ENCODE peak calls at places on chromosomes 3 and 15, in six cellular contexts. U is tibial artery, K is lung, H is uterus, D is left ventricle myocardium inferior, V is hepatocyte. F is an unnamed sample. For H3K4me1, the result is how much of the 10 kb centered on the place peaks cover.

GRCh38 chr3:112345681-112346080 is 12.7 kb downstream of the CD200 start:
- DNase-seq in U (no peak), K (no peak), H (no peak), D (no peak), V (no peak), F (no peak)

GRCh38 chr3:127699098-127699945 is 26.6 kb downstream of the ABTB1 start:
- DNase-seq in U (no peak), K (no peak), H (no peak), D (peak), V (no peak), F (no peak)

GRCh38 chr3:51921081-51921578 is 18.0 kb upstream of the IQCF1 start:
- DNase-seq in U (no peak), K (no peak), H (no peak), D (no peak), V (no peak), F (no peak)

GRCh38 chr3:58349792-58350626 is 17.3 kb downstream of the PXK start:
- DNase-seq in U (no peak), K (no peak), H (no peak), D (no peak), V (no peak), F (no peak)

GRCh38 chr3:17994167-17994566 is 251.7 kb upstream of the TBC1D5 start:
- DNase-seq in U (no peak), K (no peak), H (no peak), D (no peak), V (no peak), F (no peak)

GRCh38 chr3:52357151-52358080 is 41.3 kb downstream of the DNAH1 start:
- DNase-seq in U (no peak), K (no peak), H (no peak), D (no peak), V (no peak), F (no peak)

GRCh38 chr3:189727191-189727590 is 96.0 kb downstream of the TP63 start:
- DNase-seq in U (no peak), K (no peak), H (no peak), D (no peak), V (no peak), F (no peak)

GRCh38 chr3:117995795-117996194 is 1038.9 kb downstream of the IGSF11 start:
- DNase-seq in U (no peak), K (no peak), H (no peak), D (no peak), V (no peak), F (no peak)

GRCh38 chr3:126018995-126019394 is 50.0 kb downstream of the ROPN1B start:
- DNase-seq in U (no peak), K (no peak), H (no peak), D (no peak), V (no peak), F (no peak)

GRCh38 chr3:144947895-144948294 is 976.3 kb downstream of the DIPK2A start:
- DNase-seq in U (no peak), K (no peak), H (no peak), D (no peak), V (no peak), F (no peak)

GRCh38 chr3:24481193-24481592 is 13.5 kb downstream of the THRB start:
- DNase-seq in U (no peak), K (no peak), H (no peak), D (no peak), V (no peak), F (no peak)

GRCh38 chr3:190183121-190183520 is 62.4 kb upstream of the P3H2 start:
- DNase-seq in U (no peak), K (no peak), H (no peak), D (no peak), V (peak), F (no peak)

GRCh38 chr3:172646439-172647015 is 64.3 kb downstream of the NCEH1 start:
- DNase-seq in U (no peak), K (no peak), H (no peak), D (no peak), V (peak), F (peak)

GRCh38 chr15:80026754-80027153 is 32.7 kb upstream of the ZFAND6 start:
- DNase-seq in U (no peak), K (no peak), H (no peak), D (no peak), V (no peak), F (no peak)

GRCh38 chr3:100602506-100603444 is 6.6 kb upstream of the ADGRG7 start:
- DNase-seq in U (no peak), K (no peak), H (no peak), D (no peak), V (peak), F (no peak)

GRCh38 chr3:195888311-195888761 is 20.0 kb downstream of the TNK2 start:
- DNase-seq in U (no peak), K (no peak), H (no peak), D (no peak), V (no peak), F (no peak)

GRCh38 chr15:79171320-79172031 is 80.9 kb upstream of the RASGRF1 start:
- DNase-seq in U (no peak), K (no peak), H (no peak), D (no peak), V (no peak), F (peak)

GRCh38 chr3:78879516-78879860 is 888.3 kb downstream of the ROBO1 start:
- DNase-seq in U (no peak), K (no peak), H (no peak), D (no peak), V (no peak), F (no peak)

GRCh38 chr3:107690522-107691138 is 167.9 kb downstream of the BBX start:
- DNase-seq in U (no peak), K (no peak), H (no peak), D (no peak), V (peak), F (no peak)

GRCh38 chr15:81332326-81332725 is 8.4 kb upstream of the STARD5 start:
- DNase-seq in U (no peak), K (no peak), H (no peak), D (no peak), V (no peak), F (no peak)

GRCh38 chr3:4943553-4943952 is 35.7 kb upstream of the BHLHE40 start:
- DNase-seq in U (no peak), K (no peak), H (no peak), D (no peak), V (no peak), F (no peak)

GRCh38 chr3:66439666-66440344 is 61.0 kb downstream of the LRIG1 start:
- DNase-seq in U (no peak), K (no peak), H (peak), D (no peak), V (no peak), F (no peak)

GRCh38 chr15:24684313-24684712 is 8.7 kb downstream of the NPAP1 start:
- DNase-seq in U (no peak), K (no peak), H (no peak), D (no peak), V (no peak), F (no peak)

GRCh38 chr15:96629501-96629900 is 299.0 kb downstream of the NR2F2 start:
- DNase-seq in U (peak), K (no peak), H (peak), D (peak), V (no peak), F (no peak)

GRCh38 chr3:148992027-148992634 is 791 bp downstream of the GYG1 start:
- DNase-seq in U (peak), K (peak), H (peak), D (peak), V (peak), F (peak)

GRCh38 chr15:40006646-40007045 is 32.3 kb downstream of the SRP14 start:
- DNase-seq in U (no peak), K (no peak), H (no peak), D (no peak), V (no peak), F (no peak)

GRCh38 chr3:47799733-47800132 is 3.2 kb upstream of the DHX30 start:
- DNase-seq in U (no peak), K (no peak), H (no peak), D (no peak), V (no peak), F (no peak)

GRCh38 chr3:195118671-195119070 is 152.3 kb downstream of the XXYLT1 start:
- DNase-seq in U (no peak), K (no peak), H (no peak), D (no peak), V (no peak), F (no peak)

GRCh38 chr15:52783191-52783829 is 6.8 kb downstream of the ONECUT1 start:
- DNase-seq in U (no peak), K (no peak), H (no peak), D (no peak), V (peak), F (no peak)

GRCh38 chr15:96333194-96334016 is 2.9 kb downstream of the NR2F2 start:
- DNase-seq in U (peak), K (no peak), H (no peak), D (no peak), V (peak), F (no peak)

GRCh38 chr15:59484399-59484798 is 46.4 kb downstream of the FAM81A start:
- DNase-seq in U (no peak), K (no peak), H (no peak), D (no peak), V (no peak), F (no peak)

GRCh38 chr3:15306979-15307359 is 25.4 kb downstream of the SH3BP5 start:
- DNase-seq in U (no peak), K (no peak), H (no peak), D (no peak), V (no peak), F (no peak)

GRCh38 chr3:127800508-127800907 is 21.8 kb downstream of the MGLL start:
- DNase-seq in U (no peak), K (no peak), H (no peak), D (no peak), V (no peak), F (no peak)

GRCh38 chr3:11431319-11431718 is 159.1 kb downstream of the ATG7 start:
- DNase-seq in U (no peak), K (no peak), H (no peak), D (no peak), V (no peak), F (no peak)

GRCh38 chr3:159897331-159898075 is 91.1 kb upstream of the IL12A start:
- DNase-seq in U (no peak), K (no peak), H (no peak), D (no peak), V (no peak), F (peak)

DNA sequence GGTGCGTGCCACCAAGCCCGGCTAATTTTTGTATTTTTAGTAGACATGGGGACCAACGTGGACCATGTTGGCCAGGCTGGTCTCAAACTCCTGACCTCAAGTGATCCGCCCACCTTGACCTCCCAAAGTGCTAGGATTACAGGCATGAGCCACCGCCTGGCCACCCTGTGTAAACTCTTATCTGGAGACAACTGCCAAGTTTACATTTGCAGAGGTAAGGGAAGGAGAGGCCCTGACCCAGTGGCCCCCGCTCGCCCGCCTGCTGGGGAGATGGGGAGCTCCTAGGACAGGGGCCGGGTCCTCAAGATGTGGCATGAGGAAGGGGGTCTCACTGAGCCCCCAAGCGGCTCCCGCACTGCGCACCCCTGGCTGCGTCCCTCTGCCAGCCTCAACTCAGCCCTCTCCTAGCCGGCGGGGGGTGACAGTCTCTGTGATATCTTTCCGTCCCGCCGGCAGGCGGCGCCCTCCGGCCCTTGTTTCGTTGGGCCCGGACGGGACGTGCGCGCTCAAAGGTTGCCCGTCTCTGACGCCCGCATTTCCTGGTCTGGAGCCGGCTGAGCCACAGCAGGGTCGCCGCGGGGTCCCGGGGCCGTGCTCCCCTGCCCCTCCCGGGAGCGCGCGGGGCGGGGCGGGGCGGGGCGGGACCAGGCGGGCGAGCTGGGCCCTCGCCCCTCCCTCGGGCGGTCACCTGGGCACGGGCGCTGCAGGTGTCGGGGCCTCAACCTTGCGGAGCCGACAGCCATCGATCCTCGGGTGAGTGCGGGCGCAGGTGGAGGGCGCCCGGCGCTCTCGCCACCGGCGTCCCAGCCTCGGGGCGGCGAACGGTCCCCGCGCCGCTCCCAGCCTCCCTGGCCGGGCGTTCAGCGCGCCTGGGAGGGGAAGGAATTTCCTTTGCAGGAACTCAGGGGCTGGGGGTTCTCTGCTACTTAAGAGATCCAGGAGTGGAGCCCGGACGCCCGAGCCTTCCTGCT is at the start of gene GPR160:
- DNase-seq in U (peak), K (peak), H (peak), D (peak), V (peak), F (peak)
- TF ChIP-seq CTCF in U (peak), K (peak), H (peak), D (peak), V (peak), F (peak)

GRCh38 chr15:65910341-65910740 is 41.0 kb downstream of the RAB11A start:
- DNase-seq in U (no peak), K (no peak), H (no peak), D (no peak), V (no peak), F (no peak)

GRCh38 chr15:65912235-65912634 is 42.9 kb downstream of the RAB11A start:
- DNase-seq in U (no peak), K (no peak), H (no peak), D (no peak), V (no peak), F (no peak)

GRCh38 chr15:65908876-65909275 is 39.6 kb downstream of the RAB11A start:
- DNase-seq in U (no peak), K (no peak), H (no peak), D (no peak), V (no peak), F (no peak)

GRCh38 chr15:65906396-65906795 is 37.1 kb downstream of the RAB11A start:
- DNase-seq in U (no peak), K (no peak), H (no peak), D (no peak), V (peak), F (no peak)

DNA sequence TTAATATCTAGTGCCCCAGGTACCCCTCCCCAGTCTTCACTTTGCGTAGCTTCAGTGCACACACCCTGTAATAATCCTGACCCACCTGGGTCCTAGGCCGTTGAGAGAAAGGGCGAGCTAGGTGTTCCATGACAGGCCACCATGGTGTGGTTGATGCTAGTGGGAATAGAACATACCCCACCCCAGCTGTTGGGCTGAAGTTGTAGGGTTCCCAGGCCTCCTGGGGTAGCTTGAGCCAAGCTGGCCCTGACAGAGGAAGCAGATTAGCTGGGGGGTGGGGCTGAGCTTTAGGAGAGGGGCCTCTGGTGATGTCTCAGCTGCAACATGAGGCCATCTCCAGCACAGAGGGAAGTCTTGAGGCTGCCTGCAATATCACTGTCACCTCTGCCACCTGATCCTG is 40.5 kb downstream of the RAB11A start:
- DNase-seq in U (no peak), K (no peak), H (no peak), D (no peak), V (no peak), F (no peak)
- H3K4me1 ChIP-seq in U (under half), K (under half), H (under half), D (under half), V (under half), F (under half)

GRCh38 chr15:38299216-38299615 is 46.6 kb downstream of the SPRED1 start:
- DNase-seq in U (no peak), K (no peak), H (no peak), D (no peak), V (no peak), F (no peak)
- H3K4me3 ChIP-seq in U (no peak), K (no peak), H (no peak), D (no peak), V (no peak), F (no peak)

DNA sequence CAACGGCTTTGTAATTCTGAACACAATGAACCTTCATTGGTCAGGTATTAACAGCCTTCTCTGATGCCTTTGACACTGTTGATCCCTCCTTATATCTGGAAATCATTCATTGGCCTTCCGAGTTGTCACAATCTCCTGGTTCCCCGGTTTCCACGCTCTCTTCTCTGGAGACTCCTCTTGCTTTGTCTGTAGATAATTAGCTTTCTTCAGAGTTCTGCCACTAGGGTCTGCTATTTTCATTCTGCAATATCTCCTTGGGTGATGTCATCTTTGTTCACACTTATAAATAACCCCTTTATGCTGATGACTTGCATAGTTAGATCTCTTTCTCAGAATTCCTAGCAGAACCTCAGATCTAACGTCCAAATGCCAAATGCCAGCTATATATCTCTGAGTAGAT is 583.8 kb upstream of the ZNF717 start:
- DNase-seq in U (no peak), K (no peak), H (no peak), D (no peak), V (peak), F (no peak)
- TF ChIP-seq CTCF in U (no peak), K (no peak), H (no peak), D (peak), V (no peak), F (peak)

F was measured in BE2C.